ENCODE peak calls at places on chromosomes 5 and 9, in ten cellular contexts. W, F, I, U, B, K, M, N, G and E are unnamed samples.

GRCh38 chr5:125950012-125950411 is 473.2 kb upstream of the GRAMD2B start:
- DNase-seq in W (no peak), F (no peak), I (no peak), U (no peak), B (no peak), K (no peak), M (no peak), N (no peak), G (no peak), E (no peak)

GRCh38 chr9:77819672-77820071 is 171.6 kb upstream of the GNA14 start:
- DNase-seq in W (no peak), F (no peak), I (peak), U (no peak), B (no peak), K (no peak), M (no peak), N (no peak), G (no peak), E (no peak)

GRCh38 chr9:68515304-68516017 is 25.2 kb downstream of the TMEM252 start:
- DNase-seq in W (no peak), F (peak), I (no peak), U (no peak), B (no peak), K (no peak), M (no peak), N (peak), G (no peak), E (no peak)

GRCh38 chr5:170848033-170848432 is 13.8 kb upstream of the RANBP17 start:
- DNase-seq in W (no peak), F (no peak), I (no peak), U (no peak), B (no peak), K (no peak), M (no peak), N (no peak), G (no peak), E (no peak)

GRCh38 chr5:55865831-55866230 is 14.7 kb downstream of the IL31RA start:
- DNase-seq in W (no peak), F (no peak), I (peak), U (no peak), B (no peak), K (no peak), M (no peak), N (no peak), G (no peak), E (no peak)

GRCh38 chr9:133704711-133705181 is 33.4 kb downstream of the SARDH start:
- DNase-seq in W (no peak), F (no peak), I (no peak), U (no peak), B (peak), K (no peak), M (no peak), N (no peak), G (no peak), E (no peak)

GRCh38 chr5:452856-453710 is 10.1 kb downstream of the EXOC3 start:
- DNase-seq in W (no peak), F (no peak), I (no peak), U (no peak), B (peak), K (no peak), M (no peak), N (no peak), G (no peak), E (no peak)

GRCh38 chr5:124576848-124577409 is 169.5 kb downstream of the ZNF608 start:
- DNase-seq in W (no peak), F (no peak), I (no peak), U (no peak), B (no peak), K (no peak), M (no peak), N (no peak), G (no peak), E (no peak)

GRCh38 chr5:111742595-111742994 is 14.4 kb downstream of the NREP start:
- DNase-seq in W (no peak), F (no peak), I (peak), U (no peak), B (no peak), K (no peak), M (no peak), N (no peak), G (no peak), E (no peak)

GRCh38 chr9:89808076-89808701 is 203.4 kb downstream of the GADD45G start:
- DNase-seq in W (no peak), F (no peak), I (peak), U (no peak), B (no peak), K (no peak), M (no peak), N (no peak), G (peak), E (no peak)

GRCh38 chr5:135332519-135333150 is 66.4 kb downstream of the MACROH2A1 start:
- DNase-seq in W (peak), F (no peak), I (peak), U (peak), B (no peak), K (no peak), M (peak), N (no peak), G (no peak), E (no peak)

GRCh38 chr9:6922680-6923079 is 164.9 kb downstream of the KDM4C start:
- DNase-seq in W (no peak), F (no peak), I (no peak), U (no peak), B (no peak), K (no peak), M (no peak), N (no peak), G (no peak), E (no peak)

GRCh38 chr9:96022445-96023031 is 147.0 kb downstream of the ERCC6L2 start:
- DNase-seq in W (peak), F (no peak), I (no peak), U (no peak), B (peak), K (no peak), M (no peak), N (no peak), G (no peak), E (no peak)

GRCh38 chr5:154593091-154593490 is 115.1 kb upstream of the HAND1 start:
- DNase-seq in W (no peak), F (no peak), I (no peak), U (no peak), B (no peak), K (no peak), M (no peak), N (no peak), G (no peak), E (no peak)

GRCh38 chr9:97632992-97633858 is at the start of the genes NCBP1 and TSTD2:
- DNase-seq in W (peak), F (peak), I (peak), U (peak), B (peak), K (peak), M (peak), N (peak), G (peak), E (peak)
- TF ChIP-seq POLR2A in W (peak), F (peak), I (peak), U (peak), B (no peak), K (peak), M (peak), N (peak), G (peak), E (peak)

DNA sequence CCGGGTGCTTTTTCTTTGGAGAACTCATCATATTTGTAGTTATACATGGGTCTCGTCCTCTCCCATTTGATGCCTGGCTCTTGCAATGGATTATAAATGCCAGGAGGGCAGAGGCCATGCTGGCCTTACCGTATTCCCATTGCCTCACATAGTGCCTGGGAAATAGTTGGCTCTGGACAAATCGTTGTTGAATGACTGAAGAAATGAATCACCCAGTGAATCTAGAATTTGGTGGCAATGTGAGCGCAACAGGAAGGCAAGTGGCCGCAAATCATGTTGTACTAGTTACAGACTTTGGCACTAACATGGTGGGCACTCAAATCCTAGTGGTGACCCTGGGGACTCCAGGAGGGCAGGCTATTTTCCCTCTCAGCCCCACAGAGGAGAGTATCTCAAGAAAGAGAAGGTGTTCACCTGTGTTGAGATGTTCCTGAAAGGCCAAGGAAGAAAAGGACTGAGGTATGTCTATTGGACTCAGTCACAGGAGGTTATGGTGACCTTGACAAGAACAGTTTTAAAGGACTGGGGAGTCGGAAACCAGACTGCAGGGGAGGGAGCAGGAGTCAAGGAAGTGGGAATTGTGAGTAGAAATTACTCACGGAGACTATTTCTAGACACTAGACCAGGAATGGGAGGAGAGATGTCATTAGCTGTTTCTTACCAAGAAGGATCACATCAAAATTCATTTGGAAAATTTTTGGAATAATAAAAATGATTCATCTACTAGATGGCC is 61.7 kb upstream of the COL15A1 start:
- DNase-seq in W (no peak), F (no peak), I (no peak), U (no peak), B (no peak), K (no peak), M (no peak), N (no peak), G (peak), E (no peak)
- TF ChIP-seq POLR2AphosphoS5 in W (no peak), F (no peak), I (no peak), U (no peak), B (no peak), K (no peak), M (no peak), N (no peak), G (peak), E (no peak)

GRCh38 chr9:109497193-109498165 is 628 bp downstream of the PTPN3 start:
- DNase-seq in W (no peak), F (peak), I (no peak), U (no peak), B (no peak), K (no peak), M (no peak), N (no peak), G (no peak), E (no peak)

GRCh38 chr9:109500421-109500974 is 2.4 kb upstream of the PTPN3 start:
- DNase-seq in W (no peak), F (no peak), I (no peak), U (no peak), B (no peak), K (no peak), M (no peak), N (no peak), G (no peak), E (no peak)

GRCh38 chr9:109499631-109500120 is 1.6 kb upstream of the PTPN3 start:
- DNase-seq in W (no peak), F (peak), I (no peak), U (no peak), B (no peak), K (peak), M (no peak), N (peak), G (no peak), E (no peak)

GRCh38 chr9:109499061-109499630 is 1.0 kb upstream of the PTPN3 start:
- DNase-seq in W (no peak), F (no peak), I (no peak), U (no peak), B (no peak), K (no peak), M (no peak), N (no peak), G (no peak), E (no peak)

DNA sequence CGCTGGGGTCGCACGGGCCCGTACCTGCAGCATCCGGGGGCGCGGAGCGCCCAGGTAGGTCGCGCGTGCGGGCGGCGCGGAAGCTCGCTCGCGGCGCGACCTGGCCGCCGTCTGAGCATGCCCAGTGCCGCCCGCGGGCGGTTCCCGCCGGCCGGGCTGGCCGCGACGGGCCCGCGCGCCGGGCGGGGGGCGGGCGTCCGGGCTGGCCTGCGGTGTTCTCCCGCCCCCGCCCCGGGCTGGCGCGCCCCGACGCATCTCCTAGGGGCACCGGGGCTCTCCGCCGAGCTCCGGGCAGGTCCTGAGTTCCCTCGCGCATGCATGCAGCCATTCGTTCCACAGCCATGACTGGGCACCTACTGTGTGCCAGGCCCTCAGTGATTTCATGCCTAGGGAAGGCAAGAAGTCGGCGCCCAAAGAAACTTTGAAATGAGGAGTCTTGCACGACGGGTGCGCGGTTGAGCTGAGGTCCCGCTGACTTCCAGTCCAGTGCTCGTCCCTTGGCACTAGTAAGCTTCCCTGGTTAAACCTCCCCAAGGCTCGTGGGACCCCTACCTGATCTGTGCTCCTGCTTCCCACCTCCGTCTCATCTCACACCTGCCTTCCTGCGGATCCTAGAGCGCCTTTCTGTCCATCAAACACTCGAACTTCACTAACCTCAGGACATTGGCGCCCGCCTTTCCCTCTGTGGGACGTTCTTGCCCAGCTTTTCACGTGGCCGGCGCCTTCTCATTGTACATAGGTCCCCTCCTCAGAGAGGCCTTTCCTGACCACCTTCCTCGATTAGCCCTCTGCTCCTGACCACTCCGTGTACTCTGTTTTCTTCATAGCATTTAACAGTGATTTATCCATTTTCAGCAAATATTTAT is at the start of gene PTPN3:
- DNase-seq in W (no peak), F (no peak), I (no peak), U (no peak), B (no peak), K (no peak), M (no peak), N (peak), G (no peak), E (no peak)
- TF ChIP-seq POLR2A in W (no peak), F (peak), I (no peak), U (peak), B (no peak), K (no peak), M (no peak), N (no peak), G (no peak), E (no peak)

GRCh38 chr5:139675825-139676224 is 27.7 kb downstream of the CXXC5 start:
- DNase-seq in W (no peak), F (no peak), I (no peak), U (no peak), B (no peak), K (no peak), M (no peak), N (no peak), G (no peak), E (no peak)

GRCh38 chr5:139676951-139677367 is 28.8 kb downstream of the CXXC5 start:
- DNase-seq in W (no peak), F (no peak), I (no peak), U (no peak), B (no peak), K (no peak), M (no peak), N (no peak), G (no peak), E (no peak)

GRCh38 chr5:139677404-139678282 is 29.5 kb downstream of the CXXC5 start:
- DNase-seq in W (peak), F (no peak), I (no peak), U (no peak), B (no peak), K (no peak), M (no peak), N (peak), G (no peak), E (no peak)

GRCh38 chr5:139676406-139676805 is 28.3 kb downstream of the CXXC5 start:
- DNase-seq in W (peak), F (no peak), I (no peak), U (no peak), B (no peak), K (no peak), M (no peak), N (no peak), G (no peak), E (no peak)

DNA sequence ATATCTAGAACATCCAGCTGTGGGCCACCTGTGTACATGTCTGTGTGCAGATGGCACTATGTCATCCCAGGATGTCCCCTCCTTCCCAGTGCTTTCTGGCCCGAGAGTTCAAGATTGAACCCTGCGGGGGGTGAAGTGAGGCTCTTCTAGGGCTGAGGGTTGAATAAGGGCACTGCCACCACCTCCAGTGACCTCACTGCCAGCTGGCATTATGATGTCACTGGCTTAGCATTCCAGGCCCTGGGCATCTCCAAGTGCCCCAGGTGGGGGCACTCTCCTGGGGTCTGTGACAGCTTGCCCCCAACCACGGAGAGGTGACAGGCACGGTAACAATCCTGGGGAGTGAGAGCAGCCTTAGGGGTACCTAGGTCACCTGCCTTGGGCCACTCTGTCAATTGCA is 27.1 kb downstream of the CXXC5 start:
- DNase-seq in W (no peak), F (no peak), I (no peak), U (no peak), B (no peak), K (no peak), M (no peak), N (no peak), G (no peak), E (no peak)
- TF ChIP-seq POLR2AphosphoS5 in W (no peak), F (no peak), I (no peak), U (no peak), B (no peak), K (no peak), M (no peak), N (no peak), G (no peak), E (no peak)

DNA sequence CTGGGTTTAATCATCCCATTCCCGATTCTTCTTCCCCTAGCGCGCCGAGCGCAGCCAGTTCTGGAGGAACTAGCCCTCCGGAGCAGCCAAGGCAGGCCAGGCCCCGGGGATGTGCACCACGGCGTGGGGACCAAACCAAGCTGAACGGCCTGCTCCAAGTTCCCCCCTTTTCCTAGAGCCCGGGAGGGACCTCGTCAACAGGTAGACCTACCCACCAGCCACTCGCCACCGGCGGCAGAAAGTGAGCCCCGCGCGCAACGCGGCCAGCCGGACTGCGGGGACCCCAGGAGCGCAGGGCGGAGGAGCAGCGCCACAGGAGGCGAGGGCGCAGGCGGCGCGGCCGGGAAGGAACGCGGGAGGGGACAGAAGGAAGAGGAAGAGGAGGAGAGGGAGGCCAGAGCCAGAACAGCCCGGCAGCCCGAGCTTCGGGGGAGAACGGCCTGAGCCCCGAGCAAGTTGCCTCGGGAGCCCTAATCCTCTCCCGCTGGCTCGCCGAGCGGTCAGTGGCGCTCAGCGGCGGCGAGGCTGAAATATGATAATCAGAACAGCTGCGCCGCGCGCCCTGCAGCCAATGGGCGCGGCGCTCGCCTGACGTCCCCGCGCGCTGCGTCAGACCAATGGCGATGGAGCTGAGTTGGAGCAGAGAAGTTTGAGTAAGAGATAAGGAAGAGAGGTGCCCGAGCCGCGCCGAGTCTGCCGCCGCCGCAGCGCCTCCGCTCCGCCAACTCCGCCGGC is at the start of gene ISL1:
- DNase-seq in W (peak), F (peak), I (peak), U (peak), B (no peak), K (no peak), M (no peak), N (peak), G (no peak), E (no peak)
- TF ChIP-seq POLR2A in W (no peak), F (peak), I (peak), U (peak), B (no peak), K (no peak), M (no peak), N (peak), G (peak), E (no peak)

GRCh38 chr5:33049845-33050244 is 338.7 kb downstream of the NPR3 start:
- DNase-seq in W (no peak), F (no peak), I (peak), U (peak), B (no peak), K (no peak), M (no peak), N (no peak), G (no peak), E (no peak)
- TF ChIP-seq POLR2AphosphoS5 in W (no peak), F (no peak), I (peak), U (no peak), B (no peak), K (no peak), M (no peak), N (no peak), G (no peak), E (no peak)

DNA sequence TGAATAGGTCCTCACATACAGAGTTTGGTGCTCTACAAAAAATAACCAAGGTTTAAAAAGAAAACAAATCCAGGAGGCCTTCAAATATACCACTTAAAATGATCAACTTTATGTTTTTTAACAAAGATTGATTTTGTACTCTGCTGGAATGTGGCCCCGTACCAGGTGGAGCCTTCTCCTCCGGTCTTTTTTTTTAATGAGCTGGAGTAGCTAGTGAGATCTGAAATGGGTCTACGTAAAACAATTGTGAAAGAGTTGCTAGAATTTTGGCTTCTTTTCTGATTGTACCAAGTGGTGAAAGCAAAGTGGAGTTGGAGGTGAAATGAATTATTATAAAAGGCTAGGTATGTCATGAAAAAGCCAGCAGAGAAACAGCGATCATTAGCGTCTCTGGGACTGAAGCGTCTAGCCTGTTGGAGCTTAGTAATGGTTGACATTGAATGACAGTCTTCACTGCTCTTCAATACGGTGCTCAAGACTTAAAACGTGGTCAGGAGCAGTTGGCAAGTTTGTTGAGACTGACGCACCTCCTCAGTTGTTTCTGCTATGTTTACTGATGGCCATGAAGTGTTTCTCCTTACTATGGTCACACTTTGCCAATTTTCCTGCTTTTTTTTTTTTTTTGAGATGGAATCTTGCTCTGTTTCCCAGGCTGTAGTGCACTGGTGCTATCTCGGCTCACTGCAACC is 84.4 kb downstream of the DAPK1 start:
- DNase-seq in W (no peak), F (no peak), I (no peak), U (no peak), B (no peak), K (no peak), M (no peak), N (no peak), G (no peak), E (no peak)
- TF ChIP-seq POLR2A in W (no peak), F (no peak), I (no peak), U (no peak), B (no peak), K (no peak), M (no peak), N (no peak), G (no peak), E (no peak)